ENCODE peak calls at places on chromosome 17, in seven cellular contexts. One of them, this sample, is unnamed.
A peak's percentile ranks its signal among the peaks of the same experiment; 100 is the strongest.

GRCh38 chr17:58630883-58631522 is 60.8 kb downstream of the TEX14 start:
- DNase-seq in right cardiac atrium: no peak
- DNase-seq in heart left ventricle: no peak
- DNase-seq in suprapubic skin: no peak
- DNase-seq in mesenchymal stem cell: peak; percentile 99
- DNase-seq in left ventricle myocardium inferior: no peak
- DNase-seq in GM23338: peak; percentile 73
- DNase-seq in this sample: no peak

GRCh38 chr17:72432143-72432604 is 311.4 kb downstream of the SOX9 start:
- DNase-seq in right cardiac atrium: no peak
- DNase-seq in heart left ventricle: no peak
- DNase-seq in suprapubic skin: no peak
- DNase-seq in mesenchymal stem cell: peak; percentile 43
- DNase-seq in left ventricle myocardium inferior: no peak
- DNase-seq in GM23338: no peak
- DNase-seq in this sample: no peak

GRCh38 chr17:69575346-69575761 is 160.9 kb downstream of the MAP2K6 start:
- DNase-seq in right cardiac atrium: no peak
- DNase-seq in heart left ventricle: no peak
- DNase-seq in suprapubic skin: no peak
- DNase-seq in mesenchymal stem cell: peak; percentile 90
- DNase-seq in left ventricle myocardium inferior: no peak
- DNase-seq in GM23338: no peak
- DNase-seq in this sample: no peak

GRCh38 chr17:10151667-10152496 is 46.5 kb downstream of the GAS7 start:
- DNase-seq in right cardiac atrium: no peak
- DNase-seq in heart left ventricle: no peak
- DNase-seq in suprapubic skin: no peak
- DNase-seq in mesenchymal stem cell: no peak
- DNase-seq in left ventricle myocardium inferior: no peak
- DNase-seq in GM23338: no peak
- DNase-seq in this sample: peak; percentile 57

GRCh38 chr17:49438885-49439284 is 24.2 kb upstream of the PHB1 start:
- DNase-seq in right cardiac atrium: peak; percentile 59
- DNase-seq in heart left ventricle: peak; percentile 13
- DNase-seq in suprapubic skin: peak; percentile 47
- DNase-seq in mesenchymal stem cell: no peak
- DNase-seq in left ventricle myocardium inferior: no peak
- DNase-seq in GM23338: peak; percentile 41
- DNase-seq in this sample: no peak

GRCh38 chr17:58822148-58823050 is 66.7 kb downstream of the PPM1E start:
- DNase-seq in right cardiac atrium: no peak
- DNase-seq in heart left ventricle: no peak
- DNase-seq in suprapubic skin: no peak
- DNase-seq in mesenchymal stem cell: no peak
- DNase-seq in left ventricle myocardium inferior: no peak
- DNase-seq in GM23338: no peak
- DNase-seq in this sample: no peak

GRCh38 chr17:13017623-13018462 is at the start of gene ELAC2:
- DNase-seq in right cardiac atrium: peak; percentile 98
- DNase-seq in heart left ventricle: peak; percentile 98
- DNase-seq in suprapubic skin: peak; percentile 98
- DNase-seq in mesenchymal stem cell: peak; percentile 99
- DNase-seq in left ventricle myocardium inferior: peak; percentile 96
- DNase-seq in GM23338: peak; percentile 99
- DNase-seq in this sample: peak; percentile 98

GRCh38 chr17:62968445-62968923 is 2.4 kb downstream of the TANC2 start:
- DNase-seq in right cardiac atrium: no peak
- DNase-seq in heart left ventricle: peak; percentile 35
- DNase-seq in suprapubic skin: no peak
- DNase-seq in mesenchymal stem cell: peak; percentile 91
- DNase-seq in left ventricle myocardium inferior: no peak
- DNase-seq in GM23338: peak; percentile 93
- DNase-seq in this sample: no peak

GRCh38 chr17:71779482-71779881 is 341.3 kb upstream of the SOX9 start:
- DNase-seq in right cardiac atrium: no peak
- DNase-seq in heart left ventricle: no peak
- DNase-seq in suprapubic skin: no peak
- DNase-seq in mesenchymal stem cell: no peak
- DNase-seq in left ventricle myocardium inferior: no peak
- DNase-seq in GM23338: no peak
- DNase-seq in this sample: no peak

GRCh38 chr17:42672038-42672437 is 4.8 kb downstream of the PLEKHH3 start:
- DNase-seq in right cardiac atrium: peak; percentile 60
- DNase-seq in heart left ventricle: no peak
- DNase-seq in suprapubic skin: no peak
- DNase-seq in mesenchymal stem cell: no peak
- DNase-seq in left ventricle myocardium inferior: no peak
- DNase-seq in GM23338: peak; percentile 63
- DNase-seq in this sample: no peak

GRCh38 chr17:16926591-16927451 is 45.1 kb downstream of the TNFRSF13B start:
- DNase-seq in right cardiac atrium: no peak
- DNase-seq in heart left ventricle: no peak
- DNase-seq in suprapubic skin: peak; percentile 73
- DNase-seq in mesenchymal stem cell: no peak
- DNase-seq in left ventricle myocardium inferior: peak; percentile 5
- DNase-seq in GM23338: no peak
- DNase-seq in this sample: peak; percentile 51

GRCh38 chr17:74429604-74430384 is 2.1 kb upstream of the GPRC5C start:
- DNase-seq in right cardiac atrium: peak; percentile 69
- DNase-seq in heart left ventricle: peak; percentile 40
- DNase-seq in suprapubic skin: no peak
- DNase-seq in mesenchymal stem cell: peak; percentile 26
- DNase-seq in left ventricle myocardium inferior: no peak
- DNase-seq in GM23338: peak; percentile 41
- DNase-seq in this sample: peak; percentile 82

GRCh38 chr17:32267690-32268205 is 2.1 kb downstream of the RHBDL3 start:
- DNase-seq in right cardiac atrium: no peak
- DNase-seq in heart left ventricle: no peak
- DNase-seq in suprapubic skin: no peak
- DNase-seq in mesenchymal stem cell: peak; percentile 18
- DNase-seq in left ventricle myocardium inferior: no peak
- DNase-seq in GM23338: peak; percentile 40
- DNase-seq in this sample: no peak

GRCh38 chr17:7045492-7046126 is 1.7 kb upstream of the SLC16A11 start:
- DNase-seq in right cardiac atrium: no peak
- DNase-seq in heart left ventricle: no peak
- DNase-seq in suprapubic skin: no peak
- DNase-seq in mesenchymal stem cell: peak; percentile 85
- DNase-seq in left ventricle myocardium inferior: no peak
- DNase-seq in GM23338: peak; percentile 76
- DNase-seq in this sample: no peak

GRCh38 chr17:83064732-83065659 is 14.4 kb upstream of the METRNL start:
- DNase-seq in right cardiac atrium: peak; percentile 48
- DNase-seq in heart left ventricle: peak; percentile 31
- DNase-seq in suprapubic skin: peak; percentile 84
- DNase-seq in mesenchymal stem cell: no peak
- DNase-seq in left ventricle myocardium inferior: peak; percentile 38
- DNase-seq in GM23338: no peak
- DNase-seq in this sample: peak; percentile 85

GRCh38 chr17:59399914-59400313 is 68.5 kb downstream of the YPEL2 start:
- DNase-seq in right cardiac atrium: no peak
- DNase-seq in heart left ventricle: no peak
- DNase-seq in suprapubic skin: no peak
- DNase-seq in mesenchymal stem cell: no peak
- DNase-seq in left ventricle myocardium inferior: no peak
- DNase-seq in GM23338: no peak
- DNase-seq in this sample: no peak

GRCh38 chr17:43562679-43563146 is 16.6 kb upstream of the ETV4 start:
- DNase-seq in right cardiac atrium: no peak
- DNase-seq in heart left ventricle: no peak
- DNase-seq in suprapubic skin: no peak
- DNase-seq in mesenchymal stem cell: no peak
- DNase-seq in left ventricle myocardium inferior: no peak
- DNase-seq in GM23338: peak; percentile 58
- DNase-seq in this sample: no peak

GRCh38 chr17:78892936-78893379 is 10.0 kb downstream of the CEP295NL start:
- DNase-seq in right cardiac atrium: no peak
- DNase-seq in heart left ventricle: no peak
- DNase-seq in suprapubic skin: no peak
- DNase-seq in mesenchymal stem cell: no peak
- DNase-seq in left ventricle myocardium inferior: no peak
- DNase-seq in GM23338: no peak
- DNase-seq in this sample: no peak
- H3K4me1 ChIP-seq in right cardiac atrium: peaks cover 33% of the 10 kb centered on the region
- H3K4me1 ChIP-seq in heart left ventricle: peaks cover 8% of the 10 kb centered on the region
- H3K4me1 ChIP-seq in suprapubic skin: peaks cover 74% of the 10 kb centered on the region
- H3K4me1 ChIP-seq in mesenchymal stem cell: peaks cover 13% of the 10 kb centered on the region
- H3K4me1 ChIP-seq in left ventricle myocardium inferior: peaks cover 93% of the 10 kb centered on the region
- H3K4me1 ChIP-seq in GM23338: no peaks in the 10 kb centered on the region
- H3K4me1 ChIP-seq in this sample: peaks cover 59% of the 10 kb centered on the region

GRCh38 chr17:3893003-3893719 is at the start of gene CAMKK1:
- DNase-seq in right cardiac atrium: peak; percentile 97
- DNase-seq in heart left ventricle: peak; percentile 92
- DNase-seq in suprapubic skin: peak; percentile 94
- DNase-seq in mesenchymal stem cell: peak; percentile 84
- DNase-seq in left ventricle myocardium inferior: peak; percentile 92
- DNase-seq in GM23338: peak; percentile 94
- DNase-seq in this sample: peak; percentile 96
- H3K4me1 ChIP-seq in right cardiac atrium: peaks cover 20% of the 10 kb centered on the region
- H3K4me1 ChIP-seq in heart left ventricle: peaks cover 4% of the 10 kb centered on the region
- H3K4me1 ChIP-seq in suprapubic skin: peaks cover 82% of the 10 kb centered on the region
- H3K4me1 ChIP-seq in mesenchymal stem cell: peaks cover 53% of the 10 kb centered on the region
- H3K4me1 ChIP-seq in left ventricle myocardium inferior: peaks cover 78% of the 10 kb centered on the region
- H3K4me1 ChIP-seq in GM23338: peaks cover 24% of the 10 kb centered on the region
- H3K4me1 ChIP-seq in this sample: peaks cover 54% of the 10 kb centered on the region

GRCh38 chr17:46126840-46127239 is 66.4 kb downstream of the KANSL1 start:
- DNase-seq in right cardiac atrium: no peak
- DNase-seq in heart left ventricle: no peak
- DNase-seq in suprapubic skin: no peak
- DNase-seq in mesenchymal stem cell: no peak
- DNase-seq in left ventricle myocardium inferior: no peak
- DNase-seq in GM23338: no peak
- DNase-seq in this sample: no peak

GRCh38 chr17:46127524-46127923 is 65.7 kb downstream of the KANSL1 start:
- DNase-seq in right cardiac atrium: no peak
- DNase-seq in heart left ventricle: no peak
- DNase-seq in suprapubic skin: no peak
- DNase-seq in mesenchymal stem cell: no peak
- DNase-seq in left ventricle myocardium inferior: no peak
- DNase-seq in GM23338: no peak
- DNase-seq in this sample: no peak

GRCh38 chr17:46125831-46126230 is 67.4 kb downstream of the KANSL1 start:
- DNase-seq in right cardiac atrium: no peak
- DNase-seq in heart left ventricle: no peak
- DNase-seq in suprapubic skin: no peak
- DNase-seq in mesenchymal stem cell: no peak
- DNase-seq in left ventricle myocardium inferior: no peak
- DNase-seq in GM23338: no peak
- DNase-seq in this sample: no peak

GRCh38 chr17:46129302-46129701 is 63.9 kb downstream of the KANSL1 start:
- DNase-seq in right cardiac atrium: no peak
- DNase-seq in heart left ventricle: no peak
- DNase-seq in suprapubic skin: no peak
- DNase-seq in mesenchymal stem cell: no peak
- DNase-seq in left ventricle myocardium inferior: no peak
- DNase-seq in GM23338: no peak
- DNase-seq in this sample: no peak

GRCh38 chr17:46128453-46128852 is 64.8 kb downstream of the KANSL1 start:
- DNase-seq in right cardiac atrium: no peak
- DNase-seq in heart left ventricle: no peak
- DNase-seq in suprapubic skin: no peak
- DNase-seq in mesenchymal stem cell: no peak
- DNase-seq in left ventricle myocardium inferior: no peak
- DNase-seq in GM23338: no peak
- DNase-seq in this sample: no peak
- H3K4me1 ChIP-seq in right cardiac atrium: peaks cover 9% of the 10 kb centered on the region
- H3K4me1 ChIP-seq in heart left ventricle: peaks cover 13% of the 10 kb centered on the region
- H3K4me1 ChIP-seq in suprapubic skin: peaks cover 37% of the 10 kb centered on the region
- H3K4me1 ChIP-seq in mesenchymal stem cell: peaks cover 4% of the 10 kb centered on the region
- H3K4me1 ChIP-seq in left ventricle myocardium inferior: peaks cover 96% of the 10 kb centered on the region
- H3K4me1 ChIP-seq in GM23338: peaks cover 69% of the 10 kb centered on the region
- H3K4me1 ChIP-seq in this sample: peaks cover 42% of the 10 kb centered on the region

DNA sequence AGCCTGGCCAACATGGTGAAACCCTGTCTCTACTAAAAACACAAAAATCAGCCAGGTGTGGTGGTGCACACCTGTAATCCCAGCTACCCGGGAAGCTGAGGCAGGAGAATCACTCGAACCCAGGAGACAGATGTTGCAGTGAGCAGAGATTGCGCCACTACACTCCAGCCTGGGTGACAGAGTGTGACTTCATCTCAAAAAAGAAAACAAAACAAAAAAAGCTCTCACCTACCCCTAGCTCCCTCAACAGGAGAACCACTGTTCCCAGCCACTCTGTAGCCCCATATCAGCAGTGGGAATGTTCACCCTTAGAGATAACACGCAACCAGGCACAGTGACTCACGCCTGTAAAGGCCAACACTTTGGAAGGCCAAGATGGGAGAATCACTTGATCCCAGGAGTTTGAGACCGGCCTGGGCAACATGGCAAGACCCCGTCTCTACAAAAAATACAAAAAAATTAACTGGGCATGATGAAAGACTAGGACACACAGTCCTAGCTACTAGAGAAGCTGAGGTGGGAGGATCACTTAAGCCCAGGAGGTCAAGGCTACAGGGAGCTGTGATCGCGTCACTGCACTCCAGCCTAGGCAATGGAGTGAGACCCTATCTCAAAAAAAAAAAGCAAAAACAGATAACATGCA is 5.4 kb downstream of the TMC8 start:
- DNase-seq in right cardiac atrium: no peak
- DNase-seq in heart left ventricle: no peak
- DNase-seq in suprapubic skin: no peak
- DNase-seq in mesenchymal stem cell: no peak
- DNase-seq in left ventricle myocardium inferior: no peak
- DNase-seq in GM23338: no peak
- DNase-seq in this sample: no peak
- H3K4me1 ChIP-seq in right cardiac atrium: no peaks in the 10 kb centered on the region
- H3K4me1 ChIP-seq in heart left ventricle: no peaks in the 10 kb centered on the region
- H3K4me1 ChIP-seq in suprapubic skin: peaks cover 25% of the 10 kb centered on the region
- H3K4me1 ChIP-seq in mesenchymal stem cell: peaks cover 24% of the 10 kb centered on the region
- H3K4me1 ChIP-seq in left ventricle myocardium inferior: peaks cover 31% of the 10 kb centered on the region
- H3K4me1 ChIP-seq in GM23338: peaks cover 10% of the 10 kb centered on the region
- H3K4me1 ChIP-seq in this sample: peaks cover 41% of the 10 kb centered on the region